ENCODE peak calls at places on chromosomes 5 and 9, in eight cellular contexts. One of them, this sample, is unnamed.

GRCh38 chr5:34487956-34488355 is 168.2 kb upstream of the RAI14 start:
- DNase-seq in heart left ventricle: no peak
- DNase-seq in AG09309: no peak
- DNase-seq in colonic mucosa: no peak
- DNase-seq in psoas muscle: no peak
- DNase-seq in SK-N-SH: no peak
- DNase-seq in cardiac muscle cell: no peak
- DNase-seq in GM12864: no peak
- DNase-seq in this sample: no peak

GRCh38 chr5:458547-459353 is 15.8 kb downstream of the EXOC3 start:
- DNase-seq in GM12864: no peak
- DNase-seq in cardiac muscle cell: no peak
- DNase-seq in AG09309: no peak
- DNase-seq in psoas muscle: no peak
- DNase-seq in SK-N-SH: no peak
- DNase-seq in colonic mucosa: no peak
- DNase-seq in heart left ventricle: no peak
- DNase-seq in this sample: no peak

GRCh38 chr9:135480071-135480941 is 724 bp downstream of the PPP1R26 start:
- DNase-seq in heart left ventricle: no peak
- DNase-seq in psoas muscle: peak
- DNase-seq in cardiac muscle cell: peak
- DNase-seq in colonic mucosa: peak
- DNase-seq in SK-N-SH: peak
- DNase-seq in AG09309: no peak
- DNase-seq in GM12864: no peak
- DNase-seq in this sample: no peak

GRCh38 chr5:126837907-126838539 is 61.1 kb downstream of the LMNB1 start:
- DNase-seq in SK-N-SH: no peak
- DNase-seq in AG09309: no peak
- DNase-seq in GM12864: no peak
- DNase-seq in psoas muscle: no peak
- DNase-seq in heart left ventricle: no peak
- DNase-seq in cardiac muscle cell: no peak
- DNase-seq in colonic mucosa: no peak
- DNase-seq in this sample: no peak

GRCh38 chr5:93331864-93332263 is 249.2 kb downstream of the NR2F1-AS1 start:
- DNase-seq in colonic mucosa: no peak
- DNase-seq in GM12864: no peak
- DNase-seq in SK-N-SH: no peak
- DNase-seq in AG09309: no peak
- DNase-seq in psoas muscle: no peak
- DNase-seq in cardiac muscle cell: no peak
- DNase-seq in heart left ventricle: no peak
- DNase-seq in this sample: no peak

GRCh38 chr5:169300468-169301385 is at the start of gene SLIT3:
- DNase-seq in heart left ventricle: peak
- DNase-seq in SK-N-SH: peak
- DNase-seq in psoas muscle: peak
- DNase-seq in GM12864: no peak
- DNase-seq in AG09309: peak
- DNase-seq in colonic mucosa: peak
- DNase-seq in cardiac muscle cell: peak
- DNase-seq in this sample: peak

GRCh38 chr9:4855861-4856260 is 63.1 kb downstream of the RCL1 start:
- DNase-seq in psoas muscle: peak
- DNase-seq in GM12864: no peak
- DNase-seq in SK-N-SH: peak
- DNase-seq in cardiac muscle cell: no peak
- DNase-seq in colonic mucosa: no peak
- DNase-seq in AG09309: no peak
- DNase-seq in heart left ventricle: no peak
- DNase-seq in this sample: no peak

GRCh38 chr5:137647401-137647800 is 88.5 kb downstream of the KLHL3 start:
- DNase-seq in SK-N-SH: no peak
- DNase-seq in colonic mucosa: no peak
- DNase-seq in psoas muscle: no peak
- DNase-seq in cardiac muscle cell: no peak
- DNase-seq in heart left ventricle: no peak
- DNase-seq in GM12864: no peak
- DNase-seq in AG09309: no peak
- DNase-seq in this sample: no peak

GRCh38 chr5:1652873-1653707 is 129.3 kb upstream of the LPCAT1 start:
- DNase-seq in cardiac muscle cell: no peak
- DNase-seq in SK-N-SH: no peak
- DNase-seq in psoas muscle: no peak
- DNase-seq in AG09309: no peak
- DNase-seq in heart left ventricle: peak
- DNase-seq in colonic mucosa: peak
- DNase-seq in GM12864: no peak
- DNase-seq in this sample: no peak

GRCh38 chr5:34959323-34959722 is 30.0 kb downstream of the DNAJC21 start:
- DNase-seq in SK-N-SH: no peak
- DNase-seq in psoas muscle: no peak
- DNase-seq in GM12864: peak
- DNase-seq in AG09309: peak
- DNase-seq in colonic mucosa: no peak
- DNase-seq in cardiac muscle cell: no peak
- DNase-seq in heart left ventricle: no peak
- DNase-seq in this sample: no peak

GRCh38 chr5:129672006-129672405 is 75.9 kb upstream of the MINAR2 start:
- DNase-seq in colonic mucosa: no peak
- DNase-seq in cardiac muscle cell: no peak
- DNase-seq in GM12864: no peak
- DNase-seq in psoas muscle: no peak
- DNase-seq in heart left ventricle: no peak
- DNase-seq in SK-N-SH: no peak
- DNase-seq in AG09309: no peak
- DNase-seq in this sample: no peak

GRCh38 chr5:41286165-41286564 is 72.8 kb upstream of the C6 start:
- DNase-seq in SK-N-SH: peak
- DNase-seq in AG09309: no peak
- DNase-seq in colonic mucosa: no peak
- DNase-seq in heart left ventricle: no peak
- DNase-seq in cardiac muscle cell: no peak
- DNase-seq in GM12864: no peak
- DNase-seq in psoas muscle: no peak
- DNase-seq in this sample: no peak

GRCh38 chr9:13865869-13866268 is 448.1 kb downstream of the NFIB start:
- DNase-seq in AG09309: no peak
- DNase-seq in colonic mucosa: no peak
- DNase-seq in GM12864: no peak
- DNase-seq in psoas muscle: no peak
- DNase-seq in heart left ventricle: no peak
- DNase-seq in SK-N-SH: no peak
- DNase-seq in cardiac muscle cell: no peak
- DNase-seq in this sample: no peak

GRCh38 chr9:16867571-16868311 is 2.7 kb downstream of the BNC2 start:
- DNase-seq in cardiac muscle cell: no peak
- DNase-seq in SK-N-SH: no peak
- DNase-seq in colonic mucosa: no peak
- DNase-seq in GM12864: no peak
- DNase-seq in psoas muscle: peak
- DNase-seq in AG09309: no peak
- DNase-seq in heart left ventricle: no peak
- DNase-seq in this sample: no peak

GRCh38 chr5:141878186-141878770 is at the start of gene PCDH1:
- DNase-seq in AG09309: no peak
- DNase-seq in colonic mucosa: no peak
- DNase-seq in GM12864: no peak
- DNase-seq in heart left ventricle: peak
- DNase-seq in SK-N-SH: peak
- DNase-seq in cardiac muscle cell: peak
- DNase-seq in psoas muscle: no peak
- DNase-seq in this sample: no peak

GRCh38 chr5:138488481-138488945 is 23.2 kb downstream of the EGR1 start:
- DNase-seq in psoas muscle: no peak
- DNase-seq in AG09309: no peak
- DNase-seq in heart left ventricle: no peak
- DNase-seq in GM12864: no peak
- DNase-seq in SK-N-SH: no peak
- DNase-seq in colonic mucosa: no peak
- DNase-seq in cardiac muscle cell: no peak
- DNase-seq in this sample: no peak

GRCh38 chr5:161541-162110 is 29.7 kb upstream of the LRRC14B start:
- DNase-seq in SK-N-SH: no peak
- DNase-seq in cardiac muscle cell: no peak
- DNase-seq in heart left ventricle: no peak
- DNase-seq in GM12864: no peak
- DNase-seq in colonic mucosa: no peak
- DNase-seq in AG09309: no peak
- DNase-seq in psoas muscle: peak
- DNase-seq in this sample: no peak

GRCh38 chr5:157236423-157236822 is 29.5 kb upstream of the CYFIP2 start:
- DNase-seq in colonic mucosa: no peak
- DNase-seq in GM12864: no peak
- DNase-seq in AG09309: peak
- DNase-seq in cardiac muscle cell: no peak
- DNase-seq in heart left ventricle: no peak
- DNase-seq in psoas muscle: no peak
- DNase-seq in SK-N-SH: no peak
- DNase-seq in this sample: no peak

GRCh38 chr5:96868603-96869371 is 7.5 kb upstream of the ERAP2 start:
- DNase-seq in cardiac muscle cell: peak
- DNase-seq in GM12864: peak
- DNase-seq in AG09309: peak
- DNase-seq in SK-N-SH: peak
- DNase-seq in colonic mucosa: no peak
- DNase-seq in heart left ventricle: no peak
- DNase-seq in psoas muscle: no peak
- DNase-seq in this sample: no peak

GRCh38 chr5:95958308-95959014 is 3.2 kb downstream of the ELL2 start:
- DNase-seq in cardiac muscle cell: no peak
- DNase-seq in psoas muscle: no peak
- DNase-seq in colonic mucosa: no peak
- DNase-seq in SK-N-SH: no peak
- DNase-seq in GM12864: no peak
- DNase-seq in heart left ventricle: no peak
- DNase-seq in AG09309: no peak
- DNase-seq in this sample: no peak

GRCh38 chr9:98488578-98489312 is 220.0 kb downstream of the GABBR2 start:
- DNase-seq in colonic mucosa: no peak
- DNase-seq in cardiac muscle cell: peak
- DNase-seq in AG09309: peak
- DNase-seq in SK-N-SH: no peak
- DNase-seq in psoas muscle: no peak
- DNase-seq in GM12864: no peak
- DNase-seq in heart left ventricle: no peak
- DNase-seq in this sample: no peak

GRCh38 chr5:147410496-147411395 is 99.1 kb downstream of the DPYSL3 start:
- DNase-seq in cardiac muscle cell: no peak
- DNase-seq in colonic mucosa: no peak
- DNase-seq in psoas muscle: no peak
- DNase-seq in heart left ventricle: peak
- DNase-seq in AG09309: no peak
- DNase-seq in SK-N-SH: peak
- DNase-seq in GM12864: no peak
- DNase-seq in this sample: no peak

GRCh38 chr9:77149879-77150278 is 27.5 kb upstream of the VPS13A start:
- DNase-seq in GM12864: no peak
- DNase-seq in heart left ventricle: no peak
- DNase-seq in AG09309: no peak
- DNase-seq in cardiac muscle cell: no peak
- DNase-seq in SK-N-SH: no peak
- DNase-seq in colonic mucosa: no peak
- DNase-seq in psoas muscle: no peak
- DNase-seq in this sample: no peak

GRCh38 chr5:159533197-159533596 is 202.9 kb upstream of the IL12B start:
- DNase-seq in cardiac muscle cell: no peak
- DNase-seq in SK-N-SH: no peak
- DNase-seq in psoas muscle: no peak
- DNase-seq in AG09309: no peak
- DNase-seq in colonic mucosa: no peak
- DNase-seq in heart left ventricle: no peak
- DNase-seq in GM12864: no peak
- DNase-seq in this sample: no peak

GRCh38 chr5:174338204-174339010 is 292.9 kb downstream of the NSG2 start:
- DNase-seq in heart left ventricle: no peak
- DNase-seq in GM12864: no peak
- DNase-seq in cardiac muscle cell: peak
- DNase-seq in colonic mucosa: no peak
- DNase-seq in psoas muscle: no peak
- DNase-seq in AG09309: no peak
- DNase-seq in SK-N-SH: peak
- DNase-seq in this sample: no peak
- H3K4me3 ChIP-seq in heart left ventricle: no peak
- H3K4me3 ChIP-seq in GM12864: no peak
- H3K4me3 ChIP-seq in cardiac muscle cell: no peak
- H3K4me3 ChIP-seq in colonic mucosa: no peak
- H3K4me3 ChIP-seq in psoas muscle: no peak
- H3K4me3 ChIP-seq in AG09309: no peak
- H3K4me3 ChIP-seq in SK-N-SH: peak
- H3K4me3 ChIP-seq in this sample: peak

GRCh38 chr9:116152941-116153764 is 438 bp upstream of the PAPPA start:
- DNase-seq in AG09309: no peak
- DNase-seq in heart left ventricle: no peak
- DNase-seq in cardiac muscle cell: no peak
- DNase-seq in GM12864: no peak
- DNase-seq in psoas muscle: no peak
- DNase-seq in colonic mucosa: no peak
- DNase-seq in SK-N-SH: peak
- DNase-seq in this sample: no peak
- H3K4me3 ChIP-seq in AG09309: peak
- H3K4me3 ChIP-seq in heart left ventricle: peak
- H3K4me3 ChIP-seq in cardiac muscle cell: peak
- H3K4me3 ChIP-seq in GM12864: no peak
- H3K4me3 ChIP-seq in psoas muscle: peak
- H3K4me3 ChIP-seq in colonic mucosa: no peak
- H3K4me3 ChIP-seq in SK-N-SH: peak
- H3K4me3 ChIP-seq in this sample: peak

GRCh38 chr5:11977904-11978303 is 73.7 kb upstream of the CTNND2 start:
- DNase-seq in SK-N-SH: no peak
- DNase-seq in cardiac muscle cell: no peak
- DNase-seq in AG09309: no peak
- DNase-seq in psoas muscle: no peak
- DNase-seq in colonic mucosa: no peak
- DNase-seq in GM12864: no peak
- DNase-seq in heart left ventricle: no peak
- DNase-seq in this sample: no peak
- H3K4me3 ChIP-seq in SK-N-SH: no peak
- H3K4me3 ChIP-seq in cardiac muscle cell: no peak
- H3K4me3 ChIP-seq in AG09309: no peak
- H3K4me3 ChIP-seq in psoas muscle: no peak
- H3K4me3 ChIP-seq in colonic mucosa: no peak
- H3K4me3 ChIP-seq in GM12864: no peak
- H3K4me3 ChIP-seq in heart left ventricle: no peak
- H3K4me3 ChIP-seq in this sample: no peak

DNA sequence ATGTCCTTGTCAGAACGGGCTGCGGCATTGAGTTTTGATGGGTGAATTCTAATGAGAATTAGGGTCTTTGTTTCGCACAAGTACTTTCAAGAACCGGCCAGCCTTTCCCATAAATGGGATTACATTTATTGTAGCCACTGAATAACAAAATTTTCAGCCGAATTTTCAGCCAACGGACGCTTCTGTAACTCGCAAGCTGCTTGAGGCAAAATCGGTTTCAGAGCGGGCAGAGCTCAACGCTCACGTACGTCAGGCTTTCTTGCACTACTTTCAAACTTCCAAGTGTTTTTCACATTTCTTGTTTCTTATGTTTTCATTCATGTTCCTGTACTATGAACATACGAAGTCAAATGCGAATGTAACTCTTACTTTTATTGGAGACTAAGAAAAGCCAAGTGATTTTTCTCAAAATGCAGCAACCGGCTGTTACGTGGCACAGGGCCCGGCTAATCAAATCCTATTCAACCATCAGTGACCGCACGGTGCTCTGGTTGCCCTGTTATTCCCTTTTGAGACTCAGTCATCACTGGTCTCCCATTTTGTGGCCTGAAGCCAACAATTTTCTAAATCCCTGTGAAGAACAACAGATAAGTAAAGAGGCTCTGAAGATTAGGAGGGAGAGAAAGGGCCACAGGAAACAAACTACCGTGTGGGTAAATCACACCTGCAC is 68.5 kb downstream of the SLC28A3 start:
- DNase-seq in GM12864: no peak
- DNase-seq in SK-N-SH: no peak
- DNase-seq in heart left ventricle: no peak
- DNase-seq in psoas muscle: no peak
- DNase-seq in AG09309: no peak
- DNase-seq in colonic mucosa: no peak
- DNase-seq in cardiac muscle cell: no peak
- DNase-seq in this sample: no peak
- H3K4me3 ChIP-seq in GM12864: peak
- H3K4me3 ChIP-seq in SK-N-SH: no peak
- H3K4me3 ChIP-seq in heart left ventricle: peak
- H3K4me3 ChIP-seq in psoas muscle: peak
- H3K4me3 ChIP-seq in AG09309: peak
- H3K4me3 ChIP-seq in colonic mucosa: no peak
- H3K4me3 ChIP-seq in cardiac muscle cell: no peak
- H3K4me3 ChIP-seq in this sample: peak